ENCODE peak calls at places on chromosomes 2 and 18, in nine cellular contexts. Q is kidney tubule cell, C is tibial nerve, E is endothelial cell, Y is immature natural killer cell, N is ELF-1, I is RPMI8226, M is activated gamma-delta T cell treated with Interleukin-2 at 50 U/mL for 16 hours, A is EL. L is an unnamed sample.

GRCh38 chr18:10797882-10798281 is 272.1 kb downstream of the NAPG start:
- DNase-seq in Q (no peak), C (no peak), E (no peak), Y (no peak), N (peak), I (peak), M (no peak), A (no peak), L (no peak)

GRCh38 chr2:221590861-221591260 is 18.8 kb upstream of the EPHA4 start:
- DNase-seq in Q (no peak), C (no peak), E (no peak), Y (no peak), N (no peak), I (no peak), M (no peak), A (no peak), L (no peak)

GRCh38 chr2:46917628-46918027 is 2.0 kb upstream of the MCFD2 start:
- DNase-seq in Q (no peak), C (no peak), E (no peak), Y (no peak), N (no peak), I (no peak), M (no peak), A (no peak), L (no peak)

GRCh38 chr2:26355038-26355995 is 8.7 kb upstream of the ADGRF3 start:
- DNase-seq in Q (peak), C (no peak), E (no peak), Y (no peak), N (peak), I (no peak), M (no peak), A (peak), L (no peak)

GRCh38 chr2:19733951-19734425 is 167.8 kb downstream of the TTC32 start:
- DNase-seq in Q (no peak), C (no peak), E (no peak), Y (no peak), N (no peak), I (no peak), M (no peak), A (peak), L (no peak)

GRCh38 chr18:9290171-9290570 is 44.4 kb upstream of the TWSG1 start:
- DNase-seq in Q (no peak), C (no peak), E (no peak), Y (no peak), N (no peak), I (no peak), M (no peak), A (no peak), L (no peak)

GRCh38 chr18:62894681-62895390 is 179.5 kb downstream of the PHLPP1 start:
- DNase-seq in Q (no peak), C (no peak), E (no peak), Y (no peak), N (no peak), I (no peak), M (no peak), A (no peak), L (no peak)

GRCh38 chr2:232377841-232378734 is 463 bp upstream of the ALPP start:
- DNase-seq in Q (no peak), C (no peak), E (no peak), Y (no peak), N (no peak), I (no peak), M (no peak), A (no peak), L (no peak)

GRCh38 chr18:21960189-21960588 is 209.2 kb upstream of the GATA6 start:
- DNase-seq in Q (peak), C (no peak), E (no peak), Y (no peak), N (no peak), I (no peak), M (no peak), A (peak), L (no peak)

GRCh38 chr18:74430231-74430630 is 26.9 kb downstream of the DIPK1C start:
- DNase-seq in Q (no peak), C (no peak), E (no peak), Y (no peak), N (peak), I (no peak), M (no peak), A (no peak), L (no peak)

GRCh38 chr2:68687018-68687417 is 43.6 kb downstream of the PROKR1 start:
- DNase-seq in Q (no peak), C (no peak), E (no peak), Y (no peak), N (no peak), I (no peak), M (no peak), A (no peak), L (no peak)

GRCh38 chr2:240427729-240428128 is 7.7 kb upstream of the GPC1 start:
- DNase-seq in Q (no peak), C (no peak), E (no peak), Y (no peak), N (no peak), I (peak), M (no peak), A (no peak), L (no peak)

GRCh38 chr2:65349863-65350262 is 82.5 kb downstream of the SPRED2 start:
- DNase-seq in Q (no peak), C (peak), E (peak), Y (no peak), N (no peak), I (peak), M (no peak), A (peak), L (no peak)

GRCh38 chr18:79046522-79046921 is 22.7 kb upstream of the ATP9B start:
- DNase-seq in Q (peak), C (no peak), E (no peak), Y (no peak), N (no peak), I (peak), M (no peak), A (no peak), L (no peak)

GRCh38 chr18:48161201-48161910 is 230.9 kb upstream of the SMAD2 start:
- DNase-seq in Q (peak), C (peak), E (peak), Y (peak), N (peak), I (peak), M (peak), A (peak), L (peak)

GRCh38 chr2:62596061-62596658 is 90.2 kb upstream of the TMEM17 start:
- DNase-seq in Q (peak), C (no peak), E (no peak), Y (no peak), N (no peak), I (no peak), M (no peak), A (peak), L (no peak)

GRCh38 chr2:201965550-201965949 is 68.1 kb upstream of the FZD7 start:
- DNase-seq in Q (no peak), C (no peak), E (no peak), Y (no peak), N (no peak), I (no peak), M (no peak), A (no peak), L (no peak)

GRCh38 chr2:173962583-173963110 is 2.5 kb downstream of the SP3 start:
- DNase-seq in Q (peak), C (no peak), E (no peak), Y (no peak), N (no peak), I (peak), M (no peak), A (no peak), L (no peak)

GRCh38 chr2:32611366-32611765 is 16.5 kb upstream of the TTC27 start:
- DNase-seq in Q (peak), C (no peak), E (no peak), Y (no peak), N (no peak), I (no peak), M (no peak), A (no peak), L (no peak)

GRCh38 chr2:59936031-59936430 is 617.4 kb downstream of the BCL11A start:
- DNase-seq in Q (no peak), C (no peak), E (no peak), Y (no peak), N (no peak), I (no peak), M (no peak), A (no peak), L (no peak)

GRCh38 chr2:26292646-26293045 is 47.9 kb downstream of the HADHB start:
- DNase-seq in Q (peak), C (no peak), E (no peak), Y (no peak), N (no peak), I (no peak), M (no peak), A (peak), L (no peak)

GRCh38 chr18:66560092-66560491 is 43.8 kb downstream of the CDH19 start:
- DNase-seq in Q (peak), C (no peak), E (peak), Y (no peak), N (no peak), I (peak), M (no peak), A (no peak), L (no peak)

GRCh38 chr18:12934454-12935071 is 13.2 kb upstream of the SEH1L start:
- DNase-seq in Q (peak), C (peak), E (peak), Y (peak), N (peak), I (peak), M (peak), A (peak), L (peak)

GRCh38 chr18:5546660-5547059 is 2.9 kb upstream of the EPB41L3 start:
- DNase-seq in Q (peak), C (no peak), E (peak), Y (no peak), N (no peak), I (peak), M (no peak), A (no peak), L (no peak)

GRCh38 chr2:101188683-101189405 is 37.7 kb upstream of the TBC1D8 start:
- DNase-seq in Q (peak), C (no peak), E (peak), Y (no peak), N (peak), I (no peak), M (no peak), A (peak), L (no peak)

GRCh38 chr2:109352898-109353689 is 224.1 kb downstream of the SH3RF3 start:
- DNase-seq in Q (no peak), C (no peak), E (no peak), Y (no peak), N (no peak), I (no peak), M (no peak), A (no peak), L (no peak)

GRCh38 chr2:176110975-176111663 is 4.0 kb downstream of the HOXD11 start:
- DNase-seq in Q (peak), C (no peak), E (peak), Y (no peak), N (peak), I (peak), M (no peak), A (no peak), L (no peak)

GRCh38 chr18:22609642-22610041 is 191.9 kb upstream of the CTAGE1 start:
- DNase-seq in Q (peak), C (no peak), E (no peak), Y (no peak), N (peak), I (no peak), M (no peak), A (peak), L (no peak)

GRCh38 chr2:235325126-235325525 is 168.7 kb upstream of the AGAP1 start:
- DNase-seq in Q (peak), C (no peak), E (no peak), Y (no peak), N (peak), I (no peak), M (no peak), A (no peak), L (no peak)

GRCh38 chr2:195395351-195395750 is 261.7 kb upstream of the SLC39A10 start:
- DNase-seq in Q (no peak), C (no peak), E (no peak), Y (no peak), N (no peak), I (no peak), M (no peak), A (peak), L (no peak)

GRCh38 chr2:160214461-160215055 is 14.5 kb upstream of the ITGB6 start:
- DNase-seq in Q (peak), C (no peak), E (no peak), Y (peak), N (peak), I (no peak), M (no peak), A (peak), L (no peak)

GRCh38 chr2:67984600-67984999 is 78.2 kb downstream of the C1D start:
- DNase-seq in Q (no peak), C (no peak), E (no peak), Y (no peak), N (no peak), I (no peak), M (no peak), A (no peak), L (no peak)

GRCh38 chr2:54666131-54666637 is 57.3 kb upstream of the EML6 start:
- DNase-seq in Q (no peak), C (no peak), E (no peak), Y (no peak), N (no peak), I (no peak), M (no peak), A (peak), L (no peak)

GRCh38 chr2:66109419-66109818 is 325.5 kb upstream of the MEIS1 start:
- DNase-seq in Q (no peak), C (no peak), E (no peak), Y (no peak), N (no peak), I (no peak), M (no peak), A (no peak), L (no peak)

GRCh38 chr18:27942706-27943105 is 234.2 kb downstream of the CDH2 start:
- DNase-seq in Q (peak), C (no peak), E (no peak), Y (no peak), N (peak), I (no peak), M (no peak), A (peak), L (no peak)

GRCh38 chr2:237012577-237013237 is 73.0 kb upstream of the COPS8 start:
- DNase-seq in Q (no peak), C (no peak), E (no peak), Y (no peak), N (peak), I (no peak), M (no peak), A (no peak), L (no peak)

GRCh38 chr2:15650616-15651366 is 59.1 kb downstream of the DDX1 start:
- DNase-seq in Q (no peak), C (no peak), E (no peak), Y (no peak), N (no peak), I (no peak), M (no peak), A (no peak), L (no peak)

GRCh38 chr2:105879106-105879797 is 134.5 kb downstream of the NCK2 start:
- DNase-seq in Q (peak), C (no peak), E (no peak), Y (no peak), N (no peak), I (no peak), M (no peak), A (no peak), L (no peak)